ENCODE peak calls at places on chromosomes 13 and 19, in four cellular contexts. T, V, Z and B are unnamed samples.

GRCh38 chr13:25906211-25906661 is 145.6 kb downstream of the SHISA2 start:
- DNase-seq in T (no peak), V (no peak), Z (no peak), B (no peak)

GRCh38 chr13:29081036-29081435 is 260.9 kb downstream of the MTUS2 start:
- DNase-seq in T (peak), V (no peak), Z (no peak), B (peak)

GRCh38 chr13:99332456-99332855 is 25.3 kb upstream of the GPR183 start:
- DNase-seq in T (no peak), V (no peak), Z (no peak), B (no peak)

GRCh38 chr13:113971471-113972231 is 2.2 kb downstream of the C13orf46 start:
- DNase-seq in T (no peak), V (peak), Z (no peak), B (no peak)

GRCh38 chr19:29714371-29714952 is 599 bp downstream of the C19orf12 start:
- DNase-seq in T (peak), V (no peak), Z (no peak), B (no peak)

GRCh38 chr13:45446181-45446580 is 18.6 kb upstream of the COG3 start:
- DNase-seq in T (no peak), V (no peak), Z (no peak), B (no peak)

GRCh38 chr13:63337921-63338320 is 1922.3 kb upstream of the PCDH20 start:
- DNase-seq in T (no peak), V (no peak), Z (no peak), B (no peak)

GRCh38 chr19:55605207-55605636 is 225 bp upstream of the ZNF865 start:
- DNase-seq in T (peak), V (peak), Z (peak), B (peak)

GRCh38 chr13:97003071-97003470 is 8.8 kb upstream of the OXGR1 start:
- DNase-seq in T (no peak), V (no peak), Z (no peak), B (no peak)

GRCh38 chr19:42290523-42291436 is 11.2 kb upstream of the PRR19 start:
- DNase-seq in T (peak), V (no peak), Z (no peak), B (peak)

GRCh38 chr13:88926890-88927502 is 1255.8 kb downstream of the SLITRK5 start:
- DNase-seq in T (no peak), V (no peak), Z (no peak), B (no peak)

GRCh38 chr13:107678075-107678689 is 537.2 kb downstream of the LIG4 start:
- DNase-seq in T (no peak), V (no peak), Z (no peak), B (no peak)

GRCh38 chr13:79128158-79128557 is 277.9 kb downstream of the RBM26 start:
- DNase-seq in T (no peak), V (no peak), Z (peak), B (no peak)

GRCh38 chr19:6047741-6048231 is 62.5 kb downstream of the RFX2 start:
- DNase-seq in T (peak), V (peak), Z (no peak), B (peak)

GRCh38 chr19:2852598-2852997 is 11.3 kb downstream of the ZNF555 start:
- DNase-seq in T (no peak), V (no peak), Z (no peak), B (no peak)

GRCh38 chr19:32649751-32650150 is 25.2 kb downstream of the ANKRD27 start:
- DNase-seq in T (no peak), V (no peak), Z (no peak), B (no peak)

DNA sequence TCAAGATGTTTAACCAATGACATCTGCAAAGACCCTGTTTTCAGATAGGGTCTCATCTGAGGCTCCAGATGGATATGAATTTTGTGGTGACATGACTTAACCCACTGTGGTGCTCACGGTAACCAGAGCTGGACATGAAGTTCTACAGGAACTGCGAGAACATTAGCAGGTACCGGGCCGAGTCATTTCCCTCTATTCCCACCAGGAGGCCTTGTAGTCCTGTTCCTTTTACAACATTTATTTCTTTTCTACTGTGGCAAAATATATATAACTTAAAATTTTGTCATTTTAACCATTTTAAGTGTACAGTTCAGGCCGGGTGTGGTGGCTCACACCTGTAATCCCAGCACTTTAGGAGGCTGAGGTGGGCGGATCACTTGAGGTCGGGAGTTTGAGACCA is 7.6 kb upstream of the TSPAN16 start:
- DNase-seq in T (no peak), V (no peak), Z (no peak), B (no peak)
- TF ChIP-seq CTCF in T (no peak), V (no peak), Z (peak), B (no peak)

DNA sequence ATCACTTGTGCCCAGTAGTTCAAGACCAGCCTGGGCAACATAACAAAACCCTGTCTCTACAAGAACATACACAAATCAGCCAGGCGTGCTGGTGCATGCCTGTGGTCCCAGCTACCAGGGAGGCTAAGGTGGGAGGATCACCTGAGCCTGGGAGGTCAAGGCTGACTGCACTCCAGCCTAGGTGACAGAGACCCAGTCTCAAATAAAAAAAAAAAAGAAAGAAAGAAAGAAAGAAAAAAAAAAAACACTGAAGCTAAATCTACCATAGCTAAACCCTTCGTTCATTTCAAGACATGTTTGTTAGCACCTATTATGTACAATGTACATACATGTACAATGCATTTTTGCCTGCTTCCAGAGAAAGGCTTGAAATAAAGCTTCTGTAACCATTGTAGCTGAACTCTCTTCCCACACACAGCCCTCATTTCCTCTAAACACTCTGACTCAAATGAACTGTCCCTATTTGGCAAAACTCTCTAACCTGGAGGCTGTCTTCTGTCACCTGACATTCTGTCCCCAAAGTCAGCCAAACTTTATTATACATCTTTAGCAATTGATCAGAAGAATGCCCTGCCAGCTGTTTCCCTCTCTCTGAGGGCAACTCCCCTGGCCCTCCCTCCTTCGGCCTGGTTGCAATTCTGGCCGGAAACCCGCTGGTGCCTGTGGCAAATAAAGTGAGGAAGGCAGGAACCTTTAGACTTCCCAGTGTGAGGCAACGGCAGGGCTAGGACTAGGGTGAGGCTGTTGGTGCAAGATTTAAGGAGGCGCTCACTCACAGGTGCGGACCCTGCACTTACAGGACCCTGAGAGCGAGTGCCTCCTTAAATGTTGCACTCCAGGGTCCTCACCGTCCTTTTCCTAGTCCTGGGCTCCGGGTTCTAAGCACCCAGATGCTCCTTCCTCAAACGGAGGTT is 1.8 kb downstream of the ETHE1 start:
- DNase-seq in T (peak), V (peak), Z (no peak), B (peak)
- TF ChIP-seq CTCF in T (no peak), V (no peak), Z (no peak), B (no peak)

GRCh38 chr19:46716013-46716671 is 772 bp downstream of the PRKD2 start:
- DNase-seq in T (no peak), V (peak), Z (no peak), B (no peak)
- TF ChIP-seq CTCF in T (no peak), V (no peak), Z (peak), B (no peak)

DNA sequence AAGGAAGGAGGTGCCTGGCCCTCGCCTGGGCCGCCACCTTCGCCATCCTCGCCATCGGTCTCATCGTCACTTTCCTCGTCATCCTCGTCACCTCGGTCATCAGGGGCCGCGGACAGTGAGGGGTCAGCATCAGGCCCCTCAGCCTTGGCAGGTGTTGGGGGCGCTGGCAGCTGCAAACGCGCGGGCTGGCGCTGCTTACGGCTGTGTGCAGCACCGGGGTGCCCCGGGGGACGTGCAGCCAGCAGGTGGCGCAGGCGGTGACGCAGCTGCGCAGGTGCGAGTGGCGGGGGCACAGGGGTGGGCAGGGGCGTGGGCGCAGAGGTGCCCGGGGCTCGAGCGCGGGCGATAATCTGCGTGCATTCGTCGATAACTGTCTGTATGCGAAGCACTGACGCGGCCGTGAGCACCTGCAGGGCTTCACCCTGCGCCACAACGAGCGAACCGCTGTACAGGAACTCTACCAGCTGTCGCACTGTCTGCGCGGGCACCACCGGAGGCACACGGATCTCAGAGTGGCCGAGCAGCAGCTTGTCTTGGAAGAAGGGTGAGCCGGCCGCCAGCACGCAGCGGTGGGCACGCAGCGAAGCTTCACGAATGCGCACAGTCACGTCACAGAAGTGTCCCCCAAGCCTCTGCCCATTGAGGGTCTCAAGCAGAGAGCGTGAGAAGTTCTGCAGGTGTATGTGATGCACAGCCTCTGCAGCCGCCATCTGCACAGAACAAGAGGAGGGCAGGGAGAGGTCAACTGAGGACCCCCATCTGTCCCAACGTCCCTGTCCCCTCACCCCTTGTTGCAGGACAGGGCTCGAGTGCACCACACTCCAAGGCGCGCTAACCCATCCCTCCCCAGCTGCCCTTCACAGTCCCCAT is 2.4 kb downstream of the ZBTB45 start:
- DNase-seq in T (no peak), V (peak), Z (no peak), B (no peak)
- TF ChIP-seq CTCF in T (no peak), V (no peak), Z (no peak), B (no peak)

GRCh38 chr13:47832458-47832972 is 168.6 kb downstream of the SUCLA2 start:
- DNase-seq in T (no peak), V (no peak), Z (no peak), B (no peak)
- TF ChIP-seq CTCF in T (no peak), V (no peak), Z (no peak), B (no peak)

DNA sequence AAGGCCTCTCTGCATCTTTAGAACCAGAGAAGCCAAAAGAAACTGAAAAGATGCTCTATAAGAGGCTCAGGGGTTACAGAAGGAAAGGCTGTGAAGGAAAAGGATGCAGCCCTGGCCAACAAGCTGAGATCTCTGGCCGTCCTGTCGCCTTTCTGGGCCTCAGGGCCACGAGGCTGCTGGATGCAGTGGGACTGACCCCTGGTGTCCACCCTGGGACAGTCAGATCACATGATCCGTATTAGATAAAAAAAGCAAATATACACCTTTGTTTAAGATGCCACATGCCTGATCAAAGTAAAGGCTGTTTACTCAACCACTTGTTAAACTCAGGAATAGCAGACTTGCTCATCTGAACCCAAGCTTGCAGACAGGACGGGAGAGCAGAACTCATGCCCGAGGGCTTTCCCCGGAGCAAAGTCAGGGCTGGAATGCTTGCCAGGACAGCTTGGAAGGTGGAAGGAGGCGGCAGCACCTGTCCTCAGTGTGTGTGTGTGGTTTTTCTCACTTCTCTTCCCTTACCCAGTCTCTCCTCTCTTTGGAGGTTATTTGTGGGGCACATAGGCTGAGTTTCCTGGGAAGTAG is 206.5 kb upstream of the TSHZ3 start:
- DNase-seq in T (no peak), V (no peak), Z (no peak), B (no peak)
- TF ChIP-seq CTCF in T (no peak), V (no peak), Z (no peak), B (no peak)

GRCh38 chr13:92143766-92144165 is 745.3 kb downstream of the GPC5 start:
- DNase-seq in T (no peak), V (no peak), Z (no peak), B (no peak)
- TF ChIP-seq CTCF in T (no peak), V (no peak), Z (no peak), B (no peak)

DNA sequence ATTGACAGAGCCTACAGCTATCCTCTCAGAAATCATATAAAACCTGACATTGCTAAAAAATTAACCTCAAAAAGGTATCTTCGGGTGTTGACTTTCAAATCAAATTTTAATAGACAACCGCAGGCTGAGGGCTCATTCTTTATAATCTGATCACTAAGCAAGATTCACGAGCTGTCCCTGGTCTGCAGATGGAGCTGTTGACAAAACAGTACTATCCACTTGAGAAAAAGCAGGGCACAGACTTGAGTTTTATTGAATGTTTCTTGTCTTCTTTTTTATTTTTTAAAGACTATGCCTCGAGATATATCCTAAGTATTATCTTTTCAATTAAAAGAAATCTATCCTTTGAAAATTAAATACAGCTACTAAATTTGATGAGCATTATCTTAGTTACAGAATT is 540.5 kb downstream of the PCDH9 start:
- DNase-seq in T (no peak), V (no peak), Z (no peak), B (no peak)
- TF ChIP-seq CTCF in T (no peak), V (no peak), Z (peak), B (no peak)

DNA sequence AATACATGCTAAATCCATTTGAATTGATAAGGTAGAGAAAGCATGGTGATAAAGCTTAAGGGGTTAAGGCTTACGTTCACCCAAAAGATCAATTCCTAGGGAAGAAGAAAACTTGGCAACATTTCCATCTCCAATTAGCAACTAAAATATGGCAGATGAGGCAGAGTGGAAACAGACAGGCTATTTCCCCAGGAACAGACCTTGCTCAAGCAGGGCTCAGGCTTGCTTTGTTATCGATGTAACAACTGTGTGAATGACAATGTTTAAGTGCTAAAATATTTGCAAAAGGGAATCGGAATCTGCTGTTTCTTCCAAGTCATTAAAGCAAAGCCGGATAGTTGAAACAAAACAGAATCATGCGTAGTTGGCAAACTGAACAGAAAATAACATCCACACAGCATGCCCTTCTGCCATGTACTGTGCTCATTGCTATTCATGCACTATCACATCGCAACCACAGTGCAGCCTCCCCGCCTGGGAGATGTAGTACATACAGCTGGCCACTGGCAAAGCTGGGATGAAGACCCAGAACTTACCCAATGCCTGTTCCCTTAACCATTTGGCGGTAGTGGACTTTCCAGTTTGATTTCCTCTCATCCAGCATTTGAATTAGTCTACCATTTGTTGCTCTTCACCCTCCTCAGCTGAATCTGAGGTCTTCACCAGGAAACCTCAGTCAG is 799.1 kb downstream of the DIAPH3 start:
- DNase-seq in T (no peak), V (peak), Z (no peak), B (no peak)
- TF ChIP-seq CTCF in T (no peak), V (no peak), Z (no peak), B (no peak)

GRCh38 chr19:53461866-53462265 is 5.7 kb upstream of the ZNF813 start:
- DNase-seq in T (no peak), V (no peak), Z (no peak), B (no peak)

GRCh38 chr19:53467503-53468262 is at the start of gene ZNF813:
- DNase-seq in T (peak), V (peak), Z (peak), B (peak)

GRCh38 chr19:53463263-53463662 is 4.3 kb upstream of the ZNF813 start:
- DNase-seq in T (no peak), V (peak), Z (no peak), B (no peak)

GRCh38 chr19:53467138-53467502 is 413 bp upstream of the ZNF813 start:
- DNase-seq in T (peak), V (peak), Z (no peak), B (peak)

GRCh38 chr19:53466726-53467125 is 807 bp upstream of the ZNF813 start:
- DNase-seq in T (no peak), V (no peak), Z (no peak), B (no peak)
- TF ChIP-seq CTCF in T (no peak), V (no peak), Z (no peak), B (no peak)